ENCODE peak calls at places on chromosomes 13 and 19, in five cellular contexts. One of them, this sample, is unnamed. For H3K4me1 and H3K9me3, the result is how much of the 10 kb centered on the place peaks cover.

GRCh38 chr13:106619688-106620555 is 52.0 kb upstream of the ARGLU1 start:
- DNase-seq in upper lobe of left lung: no peak
- DNase-seq in right cardiac atrium: no peak
- DNase-seq in pancreas: no peak
- DNase-seq in heart right ventricle: no peak
- DNase-seq in this sample: no peak

GRCh38 chr13:68697551-68697950 is 1410.1 kb upstream of the ATXN8OS start:
- DNase-seq in upper lobe of left lung: no peak
- DNase-seq in right cardiac atrium: no peak
- DNase-seq in pancreas: no peak
- DNase-seq in heart right ventricle: no peak
- DNase-seq in this sample: no peak

GRCh38 chr19:37979547-37980082 is 72.6 kb downstream of the SIPA1L3 start:
- DNase-seq in upper lobe of left lung: peak
- DNase-seq in right cardiac atrium: no peak
- DNase-seq in pancreas: peak
- DNase-seq in heart right ventricle: no peak
- DNase-seq in this sample: no peak

GRCh38 chr19:38663957-38664502 is 16.6 kb downstream of the ACTN4 start:
- DNase-seq in upper lobe of left lung: peak
- DNase-seq in right cardiac atrium: peak
- DNase-seq in pancreas: peak
- DNase-seq in heart right ventricle: peak
- DNase-seq in this sample: no peak

GRCh38 chr13:45769072-45769471 is 67.0 kb downstream of the CBY2 start:
- DNase-seq in upper lobe of left lung: no peak
- DNase-seq in right cardiac atrium: no peak
- DNase-seq in pancreas: no peak
- DNase-seq in heart right ventricle: no peak
- DNase-seq in this sample: no peak

GRCh38 chr19:42113641-42114348 is 18.5 kb downstream of the POU2F2 start:
- DNase-seq in upper lobe of left lung: no peak
- DNase-seq in right cardiac atrium: no peak
- DNase-seq in pancreas: no peak
- DNase-seq in heart right ventricle: no peak
- DNase-seq in this sample: no peak

GRCh38 chr13:37136187-37136586 is 30.7 kb upstream of the CSNK1A1L start:
- DNase-seq in upper lobe of left lung: no peak
- DNase-seq in right cardiac atrium: no peak
- DNase-seq in pancreas: no peak
- DNase-seq in heart right ventricle: no peak
- DNase-seq in this sample: no peak

GRCh38 chr13:79533781-79534400 is 52.9 kb downstream of the NDFIP2 start:
- DNase-seq in upper lobe of left lung: no peak
- DNase-seq in right cardiac atrium: no peak
- DNase-seq in pancreas: no peak
- DNase-seq in heart right ventricle: no peak
- DNase-seq in this sample: no peak

GRCh38 chr13:97235549-97236206 is 13.5 kb downstream of the MBNL2 start:
- DNase-seq in upper lobe of left lung: no peak
- DNase-seq in right cardiac atrium: peak
- DNase-seq in pancreas: no peak
- DNase-seq in heart right ventricle: peak
- DNase-seq in this sample: no peak

GRCh38 chr13:42181381-42181953 is 90.5 kb upstream of the AKAP11 start:
- DNase-seq in upper lobe of left lung: peak
- DNase-seq in right cardiac atrium: no peak
- DNase-seq in pancreas: no peak
- DNase-seq in heart right ventricle: peak
- DNase-seq in this sample: no peak

GRCh38 chr13:108769213-108770070 is 140.0 kb downstream of the MYO16 start:
- DNase-seq in upper lobe of left lung: no peak
- DNase-seq in right cardiac atrium: no peak
- DNase-seq in pancreas: no peak
- DNase-seq in heart right ventricle: no peak
- DNase-seq in this sample: no peak

GRCh38 chr19:18683109-18683954 is at the start of gene CRTC1:
- DNase-seq in upper lobe of left lung: peak
- DNase-seq in right cardiac atrium: peak
- DNase-seq in pancreas: peak
- DNase-seq in heart right ventricle: peak
- DNase-seq in this sample: peak

GRCh38 chr19:18685597-18686164 is 2.2 kb downstream of the CRTC1 start:
- DNase-seq in upper lobe of left lung: no peak
- DNase-seq in right cardiac atrium: no peak
- DNase-seq in pancreas: no peak
- DNase-seq in heart right ventricle: no peak
- DNase-seq in this sample: no peak

GRCh38 chr19:18683955-18684641 is 618 bp downstream of the CRTC1 start:
- DNase-seq in upper lobe of left lung: no peak
- DNase-seq in right cardiac atrium: peak
- DNase-seq in pancreas: peak
- DNase-seq in heart right ventricle: no peak
- DNase-seq in this sample: no peak

GRCh38 chr19:18682807-18683108 is 722 bp upstream of the CRTC1 start:
- DNase-seq in upper lobe of left lung: no peak
- DNase-seq in right cardiac atrium: peak
- DNase-seq in pancreas: no peak
- DNase-seq in heart right ventricle: no peak
- DNase-seq in this sample: no peak

GRCh38 chr19:18684642-18684993 is 1.1 kb downstream of the CRTC1 start:
- DNase-seq in upper lobe of left lung: no peak
- DNase-seq in right cardiac atrium: no peak
- DNase-seq in pancreas: peak
- DNase-seq in heart right ventricle: no peak
- DNase-seq in this sample: no peak
- H3K4me3 ChIP-seq in upper lobe of left lung: no peak
- H3K4me3 ChIP-seq in right cardiac atrium: no peak
- H3K4me3 ChIP-seq in pancreas: peak
- H3K4me3 ChIP-seq in heart right ventricle: peak
- H3K4me3 ChIP-seq in this sample: no peak

GRCh38 chr13:40622246-40622645 is 44.2 kb downstream of the FOXO1 start:
- DNase-seq in upper lobe of left lung: no peak
- DNase-seq in right cardiac atrium: no peak
- DNase-seq in pancreas: no peak
- DNase-seq in heart right ventricle: no peak
- DNase-seq in this sample: no peak

GRCh38 chr13:40626977-40627376 is 39.5 kb downstream of the FOXO1 start:
- DNase-seq in upper lobe of left lung: no peak
- DNase-seq in right cardiac atrium: no peak
- DNase-seq in pancreas: no peak
- DNase-seq in heart right ventricle: no peak
- DNase-seq in this sample: no peak

GRCh38 chr13:40626566-40626965 is 39.9 kb downstream of the FOXO1 start:
- DNase-seq in upper lobe of left lung: no peak
- DNase-seq in right cardiac atrium: no peak
- DNase-seq in pancreas: no peak
- DNase-seq in heart right ventricle: no peak
- DNase-seq in this sample: no peak

GRCh38 chr13:40622761-40623160 is 43.7 kb downstream of the FOXO1 start:
- DNase-seq in upper lobe of left lung: no peak
- DNase-seq in right cardiac atrium: no peak
- DNase-seq in pancreas: no peak
- DNase-seq in heart right ventricle: no peak
- DNase-seq in this sample: no peak

DNA sequence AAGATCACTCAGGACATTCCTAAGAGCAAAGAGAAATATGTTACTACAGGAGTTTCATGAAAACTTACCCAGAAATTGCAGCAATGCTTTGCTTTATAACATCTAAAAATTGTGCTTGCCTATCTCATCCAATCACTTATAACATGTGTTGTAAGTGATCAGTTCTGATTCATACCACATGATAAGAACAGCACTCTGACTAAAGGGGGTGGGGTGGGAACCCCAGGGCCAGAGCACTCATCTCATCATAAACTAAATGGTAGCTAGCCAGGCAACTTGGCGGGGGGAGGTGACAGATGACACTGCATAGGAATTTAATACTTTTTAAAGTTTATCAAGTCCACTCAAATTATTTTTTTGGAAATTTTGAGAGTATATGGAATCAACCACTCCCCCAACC is 42.1 kb downstream of the FOXO1 start:
- DNase-seq in upper lobe of left lung: no peak
- DNase-seq in right cardiac atrium: no peak
- DNase-seq in pancreas: no peak
- DNase-seq in heart right ventricle: no peak
- DNase-seq in this sample: no peak
- H3K4me1 ChIP-seq in upper lobe of left lung: under half
- H3K4me1 ChIP-seq in right cardiac atrium: under half
- H3K4me1 ChIP-seq in pancreas: under half
- H3K4me1 ChIP-seq in heart right ventricle: half or more
- H3K4me1 ChIP-seq in this sample: half or more

DNA sequence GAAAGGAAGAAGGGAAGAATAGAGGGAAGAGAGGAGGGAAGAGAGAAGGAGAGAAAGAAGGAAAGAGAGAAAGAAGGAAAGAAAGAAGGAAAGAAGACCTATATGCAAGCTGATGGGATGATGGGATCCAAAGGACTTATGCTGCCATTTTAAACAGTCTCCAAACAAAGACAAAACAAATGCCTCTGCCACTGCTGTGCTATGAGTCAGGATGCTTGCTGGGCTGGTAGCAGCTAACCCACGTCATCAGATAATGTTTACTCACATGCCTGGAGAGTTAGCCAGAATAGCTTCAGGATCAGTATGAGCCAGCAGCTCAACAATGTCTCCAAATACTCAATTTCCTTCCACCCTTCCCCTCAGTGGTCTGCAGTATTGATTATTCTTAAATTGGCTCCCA is 12.0 kb upstream of the ZNF274 start:
- DNase-seq in upper lobe of left lung: no peak
- DNase-seq in right cardiac atrium: no peak
- DNase-seq in pancreas: no peak
- DNase-seq in heart right ventricle: no peak
- DNase-seq in this sample: no peak
- H3K9me3 ChIP-seq in upper lobe of left lung: half or more
- H3K9me3 ChIP-seq in right cardiac atrium: under half
- H3K9me3 ChIP-seq in pancreas: under half
- H3K9me3 ChIP-seq in heart right ventricle: half or more
- H3K9me3 ChIP-seq in this sample: under half

DNA sequence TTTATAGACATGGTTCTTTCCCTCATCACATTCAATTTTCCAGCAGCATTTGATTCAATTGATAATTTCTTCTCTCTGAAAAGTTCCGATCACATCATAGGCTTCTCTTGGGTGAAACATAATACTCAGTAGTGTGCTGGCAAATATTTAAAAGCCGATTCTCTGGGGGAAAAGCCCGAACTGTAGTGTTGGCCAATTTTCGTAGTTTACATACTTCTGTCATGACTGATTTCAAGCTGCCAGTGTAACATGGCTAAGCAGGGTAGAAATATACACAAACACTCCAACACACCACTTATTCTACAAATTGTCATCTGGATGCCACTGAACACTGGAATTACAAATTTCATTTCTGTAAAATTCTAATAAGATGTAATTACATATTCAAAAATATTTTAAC is 56.1 kb upstream of the FREM2 start:
- DNase-seq in upper lobe of left lung: no peak
- DNase-seq in right cardiac atrium: no peak
- DNase-seq in pancreas: no peak
- DNase-seq in heart right ventricle: no peak
- DNase-seq in this sample: no peak
- H3K4me3 ChIP-seq in upper lobe of left lung: no peak
- H3K4me3 ChIP-seq in right cardiac atrium: no peak
- H3K4me3 ChIP-seq in pancreas: no peak
- H3K4me3 ChIP-seq in heart right ventricle: no peak
- H3K4me3 ChIP-seq in this sample: no peak

GRCh38 chr13:20140487-20140886 is 20.4 kb downstream of the GJA3 start:
- DNase-seq in upper lobe of left lung: no peak
- DNase-seq in right cardiac atrium: no peak
- DNase-seq in pancreas: no peak
- DNase-seq in heart right ventricle: no peak
- DNase-seq in this sample: no peak
- H3K4me1 ChIP-seq in upper lobe of left lung: under half
- H3K4me1 ChIP-seq in right cardiac atrium: under half
- H3K4me1 ChIP-seq in pancreas: under half
- H3K4me1 ChIP-seq in heart right ventricle: under half
- H3K4me1 ChIP-seq in this sample: under half

GRCh38 chr19:12346896-12347295 is 13.5 kb upstream of the ZNF563 start:
- DNase-seq in upper lobe of left lung: no peak
- DNase-seq in right cardiac atrium: no peak
- DNase-seq in pancreas: no peak
- DNase-seq in heart right ventricle: no peak
- DNase-seq in this sample: peak
- H3K9me3 ChIP-seq in upper lobe of left lung: under half
- H3K9me3 ChIP-seq in right cardiac atrium: under half
- H3K9me3 ChIP-seq in pancreas: under half
- H3K9me3 ChIP-seq in heart right ventricle: half or more
- H3K9me3 ChIP-seq in this sample: under half

GRCh38 chr19:33398361-33399060 is 25.0 kb downstream of the CEBPG start:
- DNase-seq in upper lobe of left lung: no peak
- DNase-seq in right cardiac atrium: peak
- DNase-seq in pancreas: no peak
- DNase-seq in heart right ventricle: no peak
- DNase-seq in this sample: no peak

GRCh38 chr19:33397536-33398360 is 24.2 kb downstream of the CEBPG start:
- DNase-seq in upper lobe of left lung: peak
- DNase-seq in right cardiac atrium: peak
- DNase-seq in pancreas: no peak
- DNase-seq in heart right ventricle: no peak
- DNase-seq in this sample: no peak

GRCh38 chr19:33395561-33396550 is 22.3 kb downstream of the CEBPG start:
- DNase-seq in upper lobe of left lung: peak
- DNase-seq in right cardiac atrium: peak
- DNase-seq in pancreas: peak
- DNase-seq in heart right ventricle: peak
- DNase-seq in this sample: no peak

GRCh38 chr19:33394723-33395560 is 21.4 kb downstream of the CEBPG start:
- DNase-seq in upper lobe of left lung: peak
- DNase-seq in right cardiac atrium: peak
- DNase-seq in pancreas: no peak
- DNase-seq in heart right ventricle: no peak
- DNase-seq in this sample: no peak

GRCh38 chr19:33396701-33397535 is 23.4 kb downstream of the CEBPG start:
- DNase-seq in upper lobe of left lung: peak
- DNase-seq in right cardiac atrium: peak
- DNase-seq in pancreas: peak
- DNase-seq in heart right ventricle: no peak
- DNase-seq in this sample: no peak
- H3K4me3 ChIP-seq in upper lobe of left lung: no peak
- H3K4me3 ChIP-seq in right cardiac atrium: no peak
- H3K4me3 ChIP-seq in pancreas: no peak
- H3K4me3 ChIP-seq in heart right ventricle: no peak
- H3K4me3 ChIP-seq in this sample: no peak

This sample was measured in CD4-positive, alpha-beta memory T cell.